ENCODE peak calls at places on chromosomes 4 and X, in five cellular contexts. I, H, E, A and P are unnamed samples.
A peak's percentile ranks its signal among the peaks of the same experiment; 100 is the strongest.

GRCh38 chr4:12933760-12934221 is 550.3 kb downstream of the RAB28 start:
- DNase-seq in I (no peak), A (no peak), H (no peak), E (no peak), P (no peak)

GRCh38 chr4:114052227-114052626 is 72.8 kb upstream of the ARSJ start:
- DNase-seq in A (no peak), H (no peak), E (no peak), I (no peak), P (no peak)

GRCh38 chrX:143017272-143017671 is 8.5 kb upstream of the SPANXN4 start:
- DNase-seq in I (no peak), E (no peak), A (no peak), H (no peak), P (peak; percentile 24)

GRCh38 chr4:47930971-47931804 is 16.8 kb upstream of the NFXL1 start:
- DNase-seq in I (peak; percentile 64), H (no peak), E (no peak), A (peak; percentile 60), P (no peak)

GRCh38 chrX:96683997-96684338 is 674 bp upstream of the DIAPH2 start:
- DNase-seq in H (no peak), A (no peak), E (no peak), I (no peak), P (peak; percentile 34)

GRCh38 chrX:10189317-10190268 is 32.8 kb downstream of the CLCN4 start:
- DNase-seq in A (peak; percentile 63), E (peak; percentile 82), H (peak; percentile 60), I (peak; percentile 64), P (peak; percentile 63)

GRCh38 chr4:31021008-31021407 is 300.8 kb downstream of the PCDH7 start:
- DNase-seq in A (no peak), H (no peak), I (no peak), E (no peak), P (no peak)

GRCh38 chrX:76796311-76796710 is 368.8 kb downstream of the MAGEE1 start:
- DNase-seq in E (no peak), I (no peak), A (no peak), H (no peak), P (no peak)

GRCh38 chr4:6391852-6392188 is 80.6 kb downstream of the PPP2R2C start:
- DNase-seq in I (no peak), A (no peak), H (no peak), E (no peak), P (no peak)

GRCh38 chr4:38681283-38682066 is 17.5 kb downstream of the KLF3 start:
- DNase-seq in E (no peak), A (peak; percentile 95), I (peak; percentile 82), H (no peak), P (no peak)

DNA sequence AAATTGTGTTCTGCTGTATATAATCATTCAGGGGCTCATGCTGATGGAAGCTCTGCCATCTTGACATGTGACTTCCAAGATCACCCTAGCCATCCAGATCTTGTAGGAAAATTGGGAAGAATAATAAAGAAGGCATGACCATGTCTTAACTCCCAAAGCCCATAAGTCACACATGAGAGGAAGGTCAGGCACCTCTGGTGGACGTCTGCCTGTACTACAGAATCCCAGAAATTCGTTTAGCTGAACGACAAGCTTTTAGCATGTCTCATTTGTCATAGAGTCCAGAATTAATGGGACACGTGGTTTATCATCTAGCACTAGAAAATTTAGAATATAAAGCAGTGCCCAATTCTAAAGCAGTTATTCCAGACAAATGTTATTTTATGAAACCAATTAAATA is 212.7 kb downstream of the CENPC start:
- DNase-seq in I (no peak), H (peak; percentile 10), E (no peak), A (no peak), P (peak; percentile 21)
- TF ChIP-seq CTCF in I (peak; percentile 25), H (peak; percentile 55), E (peak; percentile 32), A (peak; percentile 13), P (peak; percentile 54)

GRCh38 chr4:185212566-185212965 is 3.2 kb downstream of the SNX25 start:
- DNase-seq in E (no peak), H (no peak), I (peak; percentile 14), A (peak; percentile 69), P (no peak)

GRCh38 chr4:185211641-185212040 is 2.2 kb downstream of the SNX25 start:
- DNase-seq in A (no peak), E (no peak), H (no peak), I (no peak), P (no peak)

GRCh38 chr4:185210102-185210981 is 944 bp downstream of the SNX25 start:
- DNase-seq in I (peak; percentile 63), H (no peak), A (peak; percentile 56), E (peak; percentile 70), P (peak; percentile 70)

GRCh38 chr4:185211035-185211434 is 1.6 kb downstream of the SNX25 start:
- DNase-seq in E (peak; percentile 57), A (peak; percentile 28), H (no peak), I (peak; percentile 20), P (peak; percentile 28)

GRCh38 chr4:185209031-185209851 is at the start of gene SNX25:
- DNase-seq in I (peak; percentile 65), E (peak; percentile 94), A (peak; percentile 65), H (peak; percentile 54), P (peak; percentile 92)
- H3K4me3 ChIP-seq in I (peak within 1 kb of the TSS; percentile 70), E (peak within 1 kb of the TSS; percentile 82), A (peak within 1 kb of the TSS; percentile 93), H (no peak within 1 kb of the TSS), P (peak within 1 kb of the TSS; percentile 92)

DNA sequence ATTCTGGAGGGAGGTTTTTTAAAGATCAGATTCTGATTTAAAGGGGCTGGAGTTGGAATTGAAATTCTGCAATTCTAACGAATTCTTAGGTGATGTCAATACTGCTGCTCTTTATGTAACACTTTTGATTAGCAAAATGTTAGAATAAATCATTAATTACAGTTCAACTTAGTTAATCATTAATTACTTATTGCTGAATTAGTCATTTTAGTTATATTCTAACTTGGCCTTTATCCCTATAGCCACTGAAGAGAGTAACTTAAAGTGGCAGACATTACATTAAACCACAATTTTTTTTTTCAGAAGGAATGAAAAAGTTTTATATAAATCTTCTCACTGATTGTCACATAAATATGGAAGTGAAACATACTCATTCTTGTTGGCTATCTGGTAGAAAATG is 206.6 kb upstream of the ITM2A start:
- DNase-seq in A (no peak), I (no peak), H (no peak), E (no peak), P (no peak)
- TF ChIP-seq CTCF in A (no peak), I (no peak), H (no peak), E (no peak), P (no peak)

DNA sequence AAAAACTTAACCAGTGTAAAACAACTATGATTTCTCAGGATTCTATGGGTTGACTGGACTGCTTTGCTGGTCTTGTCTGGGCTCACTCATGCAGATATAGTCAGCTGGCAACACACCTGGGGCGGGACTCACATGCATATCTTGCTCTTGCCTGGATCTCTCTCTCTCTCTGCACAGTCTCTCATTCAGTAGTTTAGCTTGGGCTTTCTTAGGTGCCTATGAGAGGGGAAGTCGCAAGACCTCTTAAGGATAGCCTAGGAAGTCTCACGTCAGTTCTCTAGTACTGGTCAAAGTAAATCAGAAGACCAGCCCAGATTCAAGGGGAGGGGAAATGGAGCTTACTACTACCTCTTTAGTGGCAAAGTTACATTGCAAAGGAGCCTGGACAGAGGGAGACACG is 2.0 kb downstream of the COPS4 start:
- DNase-seq in H (no peak), A (no peak), E (no peak), I (no peak), P (no peak)
- H3K4me3 ChIP-seq in H (peak overlapping the region; percentile 27), A (no peak overlapping the region), E (no peak overlapping the region), I (no peak overlapping the region), P (no peak overlapping the region)

GRCh38 chr4:92299152-92299551 is 4.6 kb upstream of the GRID2 start:
- DNase-seq in E (no peak), H (no peak), A (peak; percentile 21), I (peak; percentile 51), P (no peak)
- TF ChIP-seq CTCF in E (no peak), H (no peak), A (peak; percentile 49), I (peak; percentile 54), P (no peak)

GRCh38 chr4:173536808-173537429 is 6.9 kb upstream of the HAND2 start:
- DNase-seq in H (no peak), A (no peak), E (no peak), I (no peak), P (no peak)
- H3K4me3 ChIP-seq in H (no peak overlapping the region), A (no peak overlapping the region), E (no peak overlapping the region), I (no peak overlapping the region), P (no peak overlapping the region)

DNA sequence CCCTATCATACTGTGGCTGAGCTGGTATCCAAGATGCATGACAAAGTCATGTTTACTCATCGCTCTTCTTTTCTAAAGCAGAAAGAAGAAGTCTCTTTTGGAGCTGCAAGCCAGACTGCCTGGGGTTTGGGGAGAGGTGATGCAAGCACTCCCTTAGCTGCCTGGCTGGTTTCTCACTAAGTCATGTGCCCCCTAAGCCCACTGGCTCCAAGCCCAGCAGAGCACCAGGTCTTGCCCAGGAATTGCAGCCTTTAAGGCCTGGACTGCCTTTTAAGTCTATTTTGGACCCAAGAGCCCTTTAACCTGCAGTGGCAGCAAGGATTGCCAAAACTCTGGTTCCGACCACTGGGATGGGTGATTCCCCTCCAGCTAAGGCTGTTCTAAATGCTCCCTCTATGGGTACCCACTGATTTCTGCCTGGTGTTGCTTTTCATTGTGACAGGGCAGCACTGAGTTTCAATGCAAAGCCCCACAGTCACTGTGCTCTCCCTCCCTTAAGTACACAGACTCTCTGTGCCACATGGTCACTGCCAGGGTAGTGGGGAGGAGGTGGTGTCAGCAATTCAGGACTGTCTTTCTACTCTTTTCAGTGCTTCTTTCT is 548.6 kb downstream of the TLL1 start:
- DNase-seq in A (peak; percentile 2), E (no peak), I (peak; percentile 64), H (no peak), P (no peak)
- TF ChIP-seq CTCF in A (no peak), E (no peak), I (no peak), H (no peak), P (no peak)

DNA sequence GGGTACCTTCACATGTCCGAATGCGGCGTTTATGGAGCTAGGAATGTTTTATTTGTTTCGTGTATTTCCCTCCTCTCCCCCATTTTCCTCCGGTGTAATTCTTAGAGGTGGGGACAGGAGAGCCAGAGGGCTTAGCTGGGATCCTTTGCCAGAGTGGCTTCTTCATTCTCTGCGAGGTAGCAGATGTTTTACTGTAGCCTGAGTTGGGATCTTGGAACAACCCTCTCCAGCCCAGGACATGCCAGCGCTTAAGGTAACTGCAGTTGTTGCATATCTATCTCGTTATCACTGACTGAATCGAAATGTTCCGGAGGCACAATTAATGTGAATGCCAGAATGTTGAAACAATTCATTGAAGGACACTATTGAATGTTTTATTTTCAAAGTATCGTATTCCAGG is 59.0 kb upstream of the DYNLT3 start:
- DNase-seq in I (no peak), H (no peak), A (no peak), E (no peak), P (no peak)
- H3K4me3 ChIP-seq in I (no peak overlapping the region), H (no peak overlapping the region), A (no peak overlapping the region), E (no peak overlapping the region), P (no peak overlapping the region)